ENCODE peak calls at places on chromosomes 2 and 18, in five cellular contexts. R, H, C, Y and M are unnamed samples. For H3K36me3 and H3K4me1, the result is how much of the 10 kb centered on the place peaks cover.

GRCh38 chr2:141490886-141491285 is 639.9 kb downstream of the LRP1B start:
- DNase-seq in Y (no peak), C (no peak), R (no peak), H (no peak), M (no peak)

GRCh38 chr2:174492963-174493431 is 6.2 kb upstream of the GPR155 start:
- DNase-seq in H (no peak), C (peak), Y (no peak), R (peak), M (no peak)

GRCh38 chr2:88927142-88927541 is 235.7 kb downstream of the RPIA start:
- DNase-seq in R (no peak), H (no peak), C (no peak), Y (no peak), M (no peak)

GRCh38 chr2:207531024-207531411 is 1.3 kb downstream of the CREB1 start:
- DNase-seq in C (no peak), Y (no peak), R (no peak), H (no peak), M (no peak)

GRCh38 chr2:237774811-237775553 is 23.6 kb upstream of the RBM44 start:
- DNase-seq in R (peak), C (no peak), H (peak), Y (no peak), M (peak)

GRCh38 chr2:41966920-41967319 is 80.9 kb upstream of the PKDCC start:
- DNase-seq in R (no peak), C (peak), Y (no peak), H (no peak), M (peak)

GRCh38 chr2:72572501-72572900 is 253.3 kb downstream of the EXOC6B start:
- DNase-seq in R (no peak), Y (no peak), C (no peak), H (no peak), M (no peak)

GRCh38 chr2:209331291-209331844 is 92.5 kb upstream of the MAP2 start:
- DNase-seq in H (no peak), C (no peak), R (no peak), Y (no peak), M (no peak)

GRCh38 chr2:190359896-190360376 is 16.5 kb downstream of the INPP1 start:
- DNase-seq in C (peak), R (no peak), Y (peak), H (no peak), M (peak)
- H3K27ac ChIP-seq in C (no peak), R (peak), Y (no peak), H (no peak), M (peak)

GRCh38 chr2:1638281-1638860 is 105.9 kb downstream of the PXDN start:
- DNase-seq in H (no peak), R (no peak), Y (no peak), C (peak), M (no peak)

GRCh38 chr2:1634681-1635341 is 109.5 kb downstream of the PXDN start:
- DNase-seq in H (no peak), Y (no peak), C (peak), R (no peak), M (no peak)

GRCh38 chr2:1633936-1634587 is 110.3 kb downstream of the PXDN start:
- DNase-seq in R (no peak), Y (no peak), C (peak), H (no peak), M (no peak)

GRCh38 chr2:1636791-1637415 is 107.4 kb downstream of the PXDN start:
- DNase-seq in Y (no peak), R (no peak), C (peak), H (no peak), M (no peak)

DNA sequence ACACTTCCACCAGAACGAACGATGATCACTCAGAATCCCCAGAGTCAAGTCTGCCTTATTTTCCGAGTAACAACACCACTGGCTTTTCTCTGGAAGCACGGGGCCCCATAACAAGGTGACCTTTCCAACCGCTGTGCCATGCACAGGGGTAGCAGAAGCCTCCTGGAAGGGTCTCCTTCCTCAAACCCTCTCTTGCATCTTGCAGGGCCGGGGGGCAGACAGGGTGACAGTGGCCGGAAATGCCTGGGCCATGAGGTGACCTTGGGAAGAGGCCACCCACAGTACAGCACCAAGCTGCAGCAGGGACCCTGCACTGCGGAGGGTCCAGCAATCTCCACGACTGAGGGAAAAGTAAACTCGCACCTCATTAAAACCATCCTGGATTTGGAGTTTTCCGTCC is 108.5 kb downstream of the PXDN start:
- DNase-seq in H (no peak), C (peak), Y (no peak), R (no peak), M (no peak)
- H3K36me3 ChIP-seq in H (under half), C (under half), Y (under half), R (under half), M (under half)

GRCh38 chr18:10130626-10131025 is 216.8 kb downstream of the VAPA start:
- DNase-seq in Y (no peak), H (no peak), C (no peak), R (no peak), M (no peak)
- H3K4me1 ChIP-seq in Y (under half), H (under half), C (under half), R (under half), M (under half)

GRCh38 chr2:69490486-69490885 is 53.3 kb upstream of the NFU1 start:
- DNase-seq in R (no peak), H (no peak), Y (no peak), C (no peak), M (no peak)
- H3K27ac ChIP-seq in R (no peak), H (no peak), Y (no peak), C (no peak), M (no peak)

DNA sequence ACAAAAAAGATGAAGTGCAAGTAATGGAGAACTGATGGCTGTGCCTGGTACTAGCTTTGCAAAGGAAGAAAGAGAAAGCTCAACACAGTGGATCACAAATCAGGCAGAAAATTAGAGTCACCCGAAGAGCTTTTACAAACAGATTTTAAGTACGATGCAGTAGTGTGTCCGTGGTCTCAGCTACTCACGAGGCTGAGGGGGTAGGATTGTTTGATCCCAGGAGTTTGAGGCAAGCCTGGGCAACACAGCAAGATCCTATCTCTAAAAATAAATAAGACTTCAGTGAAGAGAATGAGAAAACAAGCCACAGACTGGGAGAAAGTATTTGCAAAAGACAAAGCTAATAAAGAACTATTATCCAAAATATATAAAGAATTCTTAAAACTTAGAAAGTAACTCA is 46.4 kb downstream of the CUL3 start:
- DNase-seq in Y (no peak), C (no peak), R (no peak), H (no peak), M (no peak)
- H3K36me3 ChIP-seq in Y (under half), C (under half), R (under half), H (under half), M (half or more)

GRCh38 chr2:239438368-239438767 is 37.5 kb upstream of the HDAC4 start:
- DNase-seq in C (no peak), Y (no peak), R (no peak), H (no peak), M (no peak)
- H3K4me1 ChIP-seq in C (under half), Y (under half), R (under half), H (under half), M (under half)

DNA sequence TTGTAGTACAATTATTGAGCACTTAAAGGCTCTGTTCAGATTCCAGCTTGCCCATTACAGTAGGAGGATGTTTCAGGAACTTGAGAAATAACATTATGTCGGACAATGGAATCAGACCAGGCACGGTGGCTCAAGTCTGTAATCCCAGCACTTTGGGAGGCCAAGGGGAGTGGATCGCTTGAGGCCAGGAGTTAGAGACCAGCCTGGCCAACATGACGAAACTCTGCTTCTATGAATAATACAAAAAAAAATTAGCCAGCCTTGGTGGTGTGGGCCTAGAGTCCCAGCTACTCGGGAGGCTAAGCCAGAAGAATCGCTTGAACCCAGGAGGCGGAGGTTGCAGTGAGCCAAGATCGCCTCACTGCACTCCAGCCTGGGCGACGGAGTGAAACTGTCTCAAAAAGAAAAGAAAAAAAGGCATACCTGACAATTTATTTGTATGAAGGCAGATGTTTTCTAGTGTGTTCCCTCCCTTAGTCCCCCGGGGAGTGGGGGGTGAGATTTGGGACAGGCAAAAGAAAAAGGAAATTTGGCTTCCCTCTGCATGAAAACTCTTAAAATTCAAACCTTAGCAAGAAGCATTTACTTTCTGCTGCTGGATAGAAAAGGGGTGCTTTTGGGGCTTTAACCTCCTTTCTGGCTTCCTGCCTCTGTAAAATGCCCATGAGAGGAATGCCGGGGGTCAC is 13.8 kb upstream of the ZNF532 start:
- DNase-seq in Y (no peak), R (no peak), C (peak), H (no peak), M (no peak)
- H3K27ac ChIP-seq in Y (no peak), R (no peak), C (peak), H (peak), M (no peak)

DNA sequence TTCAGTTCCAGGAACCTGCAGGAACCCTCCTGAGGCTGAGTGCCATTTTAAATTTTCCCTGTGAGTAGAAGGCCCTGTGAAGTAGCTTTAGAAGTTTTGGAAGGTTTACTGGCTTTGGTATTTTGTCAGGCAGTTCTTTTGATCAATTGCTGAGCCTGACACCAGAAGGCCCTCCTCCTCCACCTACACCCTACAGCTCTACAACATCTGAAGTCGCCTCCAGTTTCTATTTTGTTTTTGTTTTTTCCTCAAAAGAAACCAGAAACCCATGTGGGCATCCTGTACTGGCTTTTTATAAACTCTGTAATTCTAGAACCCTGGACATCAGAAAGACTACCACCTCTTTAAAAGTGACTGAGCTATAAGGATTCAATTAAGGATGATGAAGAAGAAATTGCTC is 153.7 kb downstream of the NRXN1 start:
- DNase-seq in Y (no peak), R (no peak), H (no peak), C (no peak), M (no peak)
- H3K36me3 ChIP-seq in Y (under half), R (under half), H (under half), C (under half), M (under half)

DNA sequence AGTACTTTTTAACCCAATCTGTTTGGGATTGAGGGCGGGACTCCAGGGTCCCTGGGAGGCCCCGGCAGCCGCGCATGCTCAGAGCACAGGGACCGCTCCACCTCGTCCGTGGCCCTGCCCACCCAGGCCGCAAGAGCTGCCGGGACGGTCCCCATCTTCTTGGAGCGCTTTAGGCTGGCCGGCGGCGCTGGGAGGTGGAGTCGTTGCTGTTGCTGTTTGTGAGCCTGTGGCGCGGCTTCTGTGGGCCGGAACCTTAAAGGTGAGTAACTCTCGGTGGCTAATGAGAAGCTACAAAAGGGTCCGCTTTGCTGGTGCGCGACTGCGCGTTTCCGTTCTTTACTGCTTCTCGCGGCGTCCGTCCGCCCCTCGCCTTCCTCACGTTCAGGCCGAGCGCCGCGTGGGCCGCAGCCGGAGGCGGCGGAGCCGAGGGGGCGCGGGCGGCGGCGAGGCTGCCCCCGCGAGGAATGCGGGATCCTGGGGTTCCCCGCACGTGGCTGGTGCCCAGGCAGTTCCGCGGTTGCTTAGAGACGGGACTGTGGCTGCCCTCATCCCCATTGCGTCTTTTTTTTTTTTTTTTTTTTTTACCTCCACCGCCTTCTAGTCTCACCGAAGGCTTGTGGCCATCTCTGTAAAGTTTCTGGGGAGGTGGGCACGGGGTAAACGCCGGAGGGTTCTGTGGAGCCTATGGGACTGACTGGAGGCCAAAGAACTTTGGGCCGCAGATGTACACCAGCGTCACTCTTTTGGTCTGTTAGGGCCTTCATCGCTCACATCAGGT is at the start of gene SSB:
- DNase-seq in R (peak), C (peak), Y (peak), H (peak), M (peak)
- H3K4me1 ChIP-seq in R (under half), C (under half), Y (under half), H (under half), M (under half)

GRCh38 chr2:65579506-65580235 is 147.3 kb upstream of the SPRED2 start:
- DNase-seq in Y (no peak), R (no peak), H (no peak), C (no peak), M (no peak)

GRCh38 chr2:65580824-65581223 is 148.4 kb upstream of the SPRED2 start:
- DNase-seq in C (no peak), R (no peak), H (no peak), Y (no peak), M (no peak)

GRCh38 chr2:65576861-65577601 is 144.6 kb upstream of the SPRED2 start:
- DNase-seq in Y (no peak), C (no peak), H (no peak), R (no peak), M (no peak)

GRCh38 chr2:65576278-65576677 is 143.9 kb upstream of the SPRED2 start:
- DNase-seq in C (no peak), R (no peak), Y (no peak), H (no peak), M (no peak)

GRCh38 chr2:65574911-65575444 is 142.6 kb upstream of the SPRED2 start:
- DNase-seq in C (no peak), R (no peak), H (no peak), Y (no peak), M (peak)
- H3K27ac ChIP-seq in C (peak), R (no peak), H (no peak), Y (no peak), M (peak)